ENCODE peak calls at places on chromosomes 5 and 9, in nine cellular contexts. C, I, Y, Z, M, Q, F, D and H are unnamed samples. For H3K4me1, the result is how much of the 10 kb centered on the place peaks cover.

GRCh38 chr5:53479656-53480473 is 564 bp upstream of the FST start:
- DNase-seq in C (no peak), I (peak), Y (no peak), Z (peak), M (peak), Q (peak), F (no peak), D (no peak), H (peak)

GRCh38 chr5:59828623-59829022 is 64.9 kb downstream of the PDE4D start:
- DNase-seq in C (no peak), I (no peak), Y (no peak), Z (no peak), M (no peak), Q (no peak), F (no peak), D (no peak), H (no peak)

GRCh38 chr9:87601175-87601574 is 103.5 kb downstream of the DAPK1 start:
- DNase-seq in C (no peak), I (no peak), Y (no peak), Z (peak), M (peak), Q (no peak), F (no peak), D (no peak), H (peak)

GRCh38 chr9:105425817-105426433 is 21.9 kb upstream of the FSD1L start:
- DNase-seq in C (no peak), I (no peak), Y (no peak), Z (no peak), M (no peak), Q (peak), F (no peak), D (peak), H (no peak)

GRCh38 chr9:86580688-86581087 is 226.5 kb upstream of the TUT7 start:
- DNase-seq in C (no peak), I (no peak), Y (no peak), Z (no peak), M (peak), Q (no peak), F (no peak), D (no peak), H (no peak)

GRCh38 chr5:65760504-65761275 is 38.7 kb downstream of the NLN start:
- DNase-seq in C (no peak), I (peak), Y (no peak), Z (peak), M (no peak), Q (no peak), F (no peak), D (peak), H (peak)

GRCh38 chr5:147176422-147176821 is 58.4 kb upstream of the STK32A start:
- DNase-seq in C (no peak), I (no peak), Y (no peak), Z (no peak), M (no peak), Q (no peak), F (no peak), D (no peak), H (no peak)

GRCh38 chr5:63401434-63402046 is 560.7 kb downstream of the HTR1A start:
- DNase-seq in C (peak), I (peak), Y (no peak), Z (peak), M (no peak), Q (peak), F (peak), D (peak), H (peak)

GRCh38 chr9:134618163-134618822 is 23.3 kb upstream of the COL5A1 start:
- DNase-seq in C (no peak), I (no peak), Y (peak), Z (no peak), M (peak), Q (no peak), F (no peak), D (peak), H (no peak)

GRCh38 chr5:10352404-10353240 is 873 bp upstream of the MARCHF6 start:
- DNase-seq in C (no peak), I (no peak), Y (no peak), Z (no peak), M (no peak), Q (peak), F (no peak), D (no peak), H (no peak)

GRCh38 chr5:130333089-130333488 is 428.8 kb downstream of the CHSY3 start:
- DNase-seq in C (no peak), I (no peak), Y (no peak), Z (no peak), M (no peak), Q (no peak), F (peak), D (peak), H (no peak)

GRCh38 chr5:140372971-140373487 is 13.0 kb downstream of the SLC4A9 start:
- DNase-seq in C (peak), I (peak), Y (no peak), Z (peak), M (peak), Q (peak), F (peak), D (peak), H (peak)

GRCh38 chr9:76638001-76638400 is 126.2 kb upstream of the PCA3 start:
- DNase-seq in C (no peak), I (no peak), Y (no peak), Z (no peak), M (no peak), Q (no peak), F (no peak), D (no peak), H (no peak)

GRCh38 chr9:109894921-109895758 is 115.1 kb downstream of the PALM2AKAP2 start:
- DNase-seq in C (no peak), I (no peak), Y (no peak), Z (no peak), M (no peak), Q (no peak), F (no peak), D (no peak), H (no peak)

GRCh38 chr5:123809594-123810172 is 297.7 kb downstream of the CSNK1G3 start:
- DNase-seq in C (no peak), I (no peak), Y (no peak), Z (peak), M (no peak), Q (no peak), F (no peak), D (no peak), H (no peak)

GRCh38 chr9:124214596-124215550 is 42.9 kb upstream of the NEK6 start:
- DNase-seq in C (no peak), I (no peak), Y (peak), Z (no peak), M (peak), Q (no peak), F (no peak), D (no peak), H (peak)

GRCh38 chr5:59038169-59039002 is 455.5 kb downstream of the RAB3C start:
- DNase-seq in C (no peak), I (no peak), Y (no peak), Z (no peak), M (peak), Q (no peak), F (no peak), D (no peak), H (no peak)

GRCh38 chr5:145859897-145860296 is 12.9 kb downstream of the GRXCR2 start:
- DNase-seq in C (no peak), I (no peak), Y (no peak), Z (no peak), M (no peak), Q (no peak), F (no peak), D (no peak), H (no peak)

GRCh38 chr9:126527109-126527825 is 86.5 kb upstream of the LMX1B start:
- DNase-seq in C (no peak), I (no peak), Y (no peak), Z (no peak), M (peak), Q (peak), F (no peak), D (no peak), H (no peak)

GRCh38 chr9:74824654-74825053 is 63.1 kb downstream of the TRPM6 start:
- DNase-seq in C (no peak), I (peak), Y (no peak), Z (peak), M (no peak), Q (no peak), F (no peak), D (peak), H (no peak)

GRCh38 chr5:130541617-130542221 is 623.3 kb downstream of the HINT1 start:
- DNase-seq in C (no peak), I (no peak), Y (no peak), Z (no peak), M (no peak), Q (no peak), F (no peak), D (no peak), H (no peak)

GRCh38 chr9:36325081-36325828 is 67.0 kb upstream of the GNE start:
- DNase-seq in C (no peak), I (no peak), Y (no peak), Z (no peak), M (peak), Q (no peak), F (no peak), D (no peak), H (no peak)

GRCh38 chr5:136108131-136108739 is 24.4 kb upstream of the SMAD5 start:
- DNase-seq in C (no peak), I (peak), Y (no peak), Z (no peak), M (no peak), Q (no peak), F (no peak), D (no peak), H (no peak)

GRCh38 chr5:20656262-20656661 is 668.3 kb upstream of the CDH18 start:
- DNase-seq in C (no peak), I (no peak), Y (no peak), Z (no peak), M (no peak), Q (no peak), F (no peak), D (no peak), H (no peak)

GRCh38 chr9:121369595-121370265 is at the start of gene STOM:
- DNase-seq in C (no peak), I (peak), Y (peak), Z (peak), M (peak), Q (peak), F (no peak), D (peak), H (peak)
- TF ChIP-seq POLR2AphosphoS5 in C (peak), I (peak), Y (peak), Z (peak), M (peak), Q (peak), F (peak), D (peak), H (peak)

GRCh38 chr9:104068546-104068945 is 25.6 kb upstream of the SMC2 start:
- DNase-seq in C (no peak), I (no peak), Y (no peak), Z (no peak), M (no peak), Q (no peak), F (no peak), D (no peak), H (no peak)
- H3K4me1 ChIP-seq in C (under half), I (under half), Y (under half), Z (under half), M (under half), Q (under half), F (under half), D (under half), H (under half)

DNA sequence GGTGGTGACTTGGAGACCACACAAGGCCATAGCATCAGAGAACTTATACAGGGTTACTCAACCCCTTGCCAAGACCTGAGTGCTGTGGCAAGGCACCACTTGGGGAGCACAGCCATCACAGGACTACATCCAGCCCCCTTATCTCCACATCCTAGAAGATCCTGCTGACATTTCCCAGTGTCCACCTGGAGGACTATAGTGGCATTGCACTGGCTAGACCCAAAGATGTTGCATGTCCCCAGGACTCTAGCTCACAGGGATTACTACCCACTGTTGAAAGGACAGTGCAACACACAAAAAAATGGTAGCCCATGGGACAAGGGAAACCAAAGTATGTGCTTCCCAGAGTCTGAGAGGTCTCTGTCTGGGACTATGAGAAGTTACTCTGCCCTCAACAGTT is 411.1 kb upstream of the NUDT12 start:
- DNase-seq in C (no peak), I (no peak), Y (no peak), Z (no peak), M (no peak), Q (no peak), F (no peak), D (no peak), H (no peak)
- TF ChIP-seq CTCF in C (no peak), I (no peak), Y (no peak), Z (no peak), M (no peak), Q (peak), F (no peak), D (no peak), H (no peak)

GRCh38 chr9:125343518-125344284 is 82.1 kb downstream of the GAPVD1 start:
- DNase-seq in C (no peak), I (no peak), Y (no peak), Z (no peak), M (no peak), Q (no peak), F (no peak), D (peak), H (no peak)
- TF ChIP-seq POLR2AphosphoS5 in C (no peak), I (no peak), Y (no peak), Z (no peak), M (no peak), Q (no peak), F (no peak), D (no peak), H (peak)

GRCh38 chr5:138874241-138874640 is 894 bp downstream of the LRRTM2 start:
- DNase-seq in C (no peak), I (no peak), Y (no peak), Z (no peak), M (no peak), Q (peak), F (no peak), D (no peak), H (no peak)
- H3K4me1 ChIP-seq in C (under half), I (under half), Y (under half), Z (under half), M (under half), Q (under half), F (under half), D (under half), H (under half)

GRCh38 chr5:176619203-176619568 is 9.2 kb upstream of the GPRIN1 start:
- DNase-seq in C (no peak), I (no peak), Y (no peak), Z (peak), M (no peak), Q (peak), F (peak), D (peak), H (peak)
- TF ChIP-seq CTCF in C (no peak), I (no peak), Y (no peak), Z (no peak), M (no peak), Q (peak), F (peak), D (peak), H (no peak)